ENCODE peak calls at places on chromosomes 13 and 19, in ten cellular contexts. C, B, J, D, P, L, F, O, I and Q are unnamed samples.

GRCh38 chr13:52809310-52809769 is 39.1 kb downstream of the PCDH8 start:
- DNase-seq in I (peak), F (no peak), C (peak), P (peak), J (no peak), O (peak), D (peak), B (peak), L (peak), Q (peak)

GRCh38 chr13:110524484-110525254 is 36.9 kb downstream of the RAB20 start:
- DNase-seq in L (no peak), D (no peak), F (no peak), C (peak), P (no peak), O (peak), J (peak), I (no peak), B (peak), Q (no peak)

GRCh38 chr19:51803965-51804364 is 9.0 kb downstream of the FPR3 start:
- DNase-seq in P (no peak), I (no peak), O (no peak), D (no peak), L (no peak), B (no peak), C (no peak), F (no peak), J (no peak), Q (no peak)

GRCh38 chr13:110347535-110348308 is 40.6 kb downstream of the COL4A2 start:
- DNase-seq in B (no peak), F (no peak), O (no peak), L (peak), D (no peak), I (no peak), J (no peak), P (peak), C (no peak), Q (no peak)

GRCh38 chr19:33052352-33052972 is 12.2 kb downstream of the RHPN2 start:
- DNase-seq in D (no peak), C (no peak), O (no peak), L (peak), I (no peak), F (no peak), B (peak), P (peak), J (no peak), Q (no peak)

GRCh38 chr13:49213997-49214916 is 5.9 kb upstream of the MLNR start:
- DNase-seq in C (no peak), P (no peak), I (no peak), J (no peak), D (no peak), B (no peak), L (no peak), F (no peak), O (no peak), Q (no peak)

GRCh38 chr19:29467824-29468401 is 57.9 kb upstream of the VSTM2B start:
- DNase-seq in D (no peak), J (no peak), P (no peak), C (no peak), I (peak), L (peak), B (peak), F (no peak), O (peak), Q (no peak)

GRCh38 chr13:112899618-112900600 is 69.1 kb upstream of the MCF2L start:
- DNase-seq in D (no peak), B (no peak), I (no peak), J (peak), P (no peak), L (no peak), O (no peak), C (no peak), F (no peak), Q (no peak)